ENCODE peak calls at places on chromosomes 4 and X, in six cellular contexts. L is NB4, M is testis, Q is mammary epithelial cell, N is upper lobe of right lung, V is psoas muscle. W is an unnamed sample.

GRCh38 chr4:163331629-163332360 is 601 bp downstream of the NPY1R start:
- DNase-seq in L (no peak), N (peak), M (peak), V (peak), Q (peak), W (no peak)

GRCh38 chrX:11064851-11065600 is 46.1 kb upstream of the HCCS start:
- DNase-seq in L (no peak), N (no peak), V (no peak), Q (peak), M (no peak), W (no peak)

GRCh38 chr4:174134361-174134760 is 149.1 kb downstream of the FBXO8 start:
- DNase-seq in M (no peak), Q (no peak), N (no peak), L (no peak), V (no peak), W (no peak)

GRCh38 chr4:67922697-67923096 is 38.9 kb upstream of the TMPRSS11D start:
- DNase-seq in M (no peak), N (no peak), L (no peak), V (no peak), Q (peak), W (no peak)

GRCh38 chr4:1345905-1346780 is 865 bp upstream of the UVSSA start:
- DNase-seq in Q (peak), V (peak), M (peak), N (peak), L (peak), W (peak)

GRCh38 chr4:39341075-39341725 is 25.0 kb downstream of the RFC1 start:
- DNase-seq in L (no peak), Q (no peak), N (no peak), M (no peak), V (no peak), W (peak)

GRCh38 chr4:83362492-83363329 is 28.1 kb upstream of the HPSE start:
- DNase-seq in V (no peak), Q (peak), N (no peak), M (no peak), L (peak), W (no peak)

GRCh38 chrX:118569676-118570075 is 74.1 kb downstream of the DOCK11 start:
- DNase-seq in V (no peak), Q (peak), L (no peak), N (no peak), M (no peak), W (no peak)

GRCh38 chr4:105503484-105503883 is 29.6 kb upstream of the PPA2 start:
- DNase-seq in Q (no peak), L (no peak), N (no peak), M (no peak), V (no peak), W (no peak)

GRCh38 chr4:89820005-89820404 is 17.0 kb downstream of the SNCA start:
- DNase-seq in Q (no peak), V (no peak), N (no peak), M (no peak), L (no peak), W (no peak)

GRCh38 chr4:159410076-159410777 is 307.3 kb downstream of the RAPGEF2 start:
- DNase-seq in L (no peak), N (no peak), M (no peak), V (no peak), Q (peak), W (no peak)

GRCh38 chrX:114906978-114907510 is 110.4 kb downstream of the IL13RA2 start:
- DNase-seq in N (no peak), L (no peak), V (no peak), M (no peak), Q (no peak), W (no peak)

GRCh38 chr4:146456681-146457080 is 65.1 kb downstream of the SLC10A7 start:
- DNase-seq in V (no peak), M (no peak), Q (no peak), N (no peak), L (no peak), W (no peak)

GRCh38 chr4:304987-305680 is at the start of gene ZNF732:
- DNase-seq in N (no peak), Q (peak), L (no peak), V (no peak), M (peak), W (no peak)

GRCh38 chr4:687048-687974 is 1.6 kb downstream of the SLC49A3 start:
- DNase-seq in Q (peak), N (peak), M (peak), V (peak), L (peak), W (peak)

GRCh38 chrX:55874807-55875206 is 157.3 kb downstream of the RRAGB start:
- DNase-seq in N (no peak), Q (no peak), M (no peak), L (no peak), V (no peak), W (no peak)

GRCh38 chr4:18106620-18107019 is 85.1 kb upstream of the LCORL start:
- DNase-seq in M (no peak), N (no peak), Q (no peak), L (no peak), V (no peak), W (no peak)

GRCh38 chrX:38514014-38514854 is 47.1 kb upstream of the TSPAN7 start:
- DNase-seq in L (peak), Q (no peak), N (no peak), M (no peak), V (no peak), W (no peak)

GRCh38 chr4:130646886-130647285 is 1550.9 kb downstream of the C4orf33 start:
- DNase-seq in V (no peak), N (no peak), Q (peak), M (no peak), L (no peak), W (no peak)

GRCh38 chrX:154717824-154718223 is 33.1 kb downstream of the GAB3 start:
- DNase-seq in V (no peak), Q (no peak), M (no peak), L (peak), N (no peak), W (no peak)

GRCh38 chr4:93731448-93731847 is 97.1 kb upstream of the ATOH1 start:
- DNase-seq in V (no peak), Q (no peak), N (no peak), M (no peak), L (peak), W (no peak)

GRCh38 chrX:1323315-1323714 is 13.3 kb upstream of the IL3RA start:
- DNase-seq in M (peak), L (peak), Q (no peak), N (no peak), V (no peak), W (peak)

GRCh38 chrX:1534321-1535168 is 2.4 kb downstream of the P2RY8 start:
- DNase-seq in V (no peak), Q (no peak), N (peak), M (no peak), L (peak), W (peak)

GRCh38 chrX:74656079-74656745 is 41.8 kb upstream of the RLIM start:
- DNase-seq in V (no peak), N (no peak), L (no peak), M (no peak), Q (no peak), W (no peak)

GRCh38 chrX:24561121-24561520 is 86.0 kb downstream of the PCYT1B start:
- DNase-seq in M (no peak), N (no peak), V (no peak), L (peak), Q (no peak), W (no peak)

GRCh38 chr4:104942990-104943758 is 203.5 kb upstream of the TET2 start:
- DNase-seq in M (no peak), N (no peak), L (no peak), Q (peak), V (no peak), W (no peak)

GRCh38 chr4:83767017-83767541 is 231.2 kb downstream of the GPAT3 start:
- DNase-seq in M (no peak), N (no peak), V (no peak), Q (no peak), L (no peak), W (no peak)

GRCh38 chr4:160423879-160424451 is 1321.1 kb downstream of the RAPGEF2 start:
- DNase-seq in N (no peak), Q (peak), V (no peak), M (no peak), L (peak), W (no peak)

GRCh38 chr4:95219109-95219508 is 329.7 kb downstream of the UNC5C start:
- DNase-seq in Q (no peak), N (no peak), V (no peak), L (no peak), M (no peak), W (no peak)

GRCh38 chrX:136130931-136131843 is 16.1 kb upstream of the FHL1 start:
- DNase-seq in M (no peak), N (no peak), Q (peak), V (no peak), L (peak), W (no peak)

GRCh38 chrX:7828594-7828993 is 14.4 kb upstream of the VCX start:
- DNase-seq in Q (no peak), M (peak), V (no peak), N (no peak), L (peak), W (no peak)

GRCh38 chrX:31038585-31039326 is 33.1 kb downstream of the FTHL17 start:
- DNase-seq in L (peak), M (peak), V (no peak), N (no peak), Q (peak), W (no peak)

GRCh38 chrX:46782034-46782433 is 23.1 kb upstream of the SLC9A7 start:
- DNase-seq in L (no peak), Q (no peak), M (no peak), N (no peak), V (no peak), W (no peak)

GRCh38 chr4:81747242-81747930 is 275.7 kb upstream of the RASGEF1B start:
- DNase-seq in Q (no peak), V (no peak), N (no peak), L (peak), M (no peak), W (no peak)

GRCh38 chr4:138897818-138898226 is 117.8 kb upstream of the NOCT start:
- DNase-seq in M (no peak), V (no peak), Q (peak), N (no peak), L (no peak), W (no peak)

GRCh38 chr4:82362565-82362964 is 11.2 kb downstream of the HNRNPD start:
- DNase-seq in M (no peak), Q (no peak), L (no peak), N (no peak), V (no peak), W (no peak)

GRCh38 chr4:184907216-184907615 is 81.4 kb upstream of the ACSL1 start:
- DNase-seq in M (no peak), N (no peak), Q (peak), L (peak), V (no peak), W (no peak)

GRCh38 chrX:72307646-72308051 is 1.9 kb upstream of the CITED1 start:
- DNase-seq in V (no peak), N (no peak), L (no peak), Q (no peak), M (no peak), W (no peak)

GRCh38 chr4:86935833-86936721 is 1.3 kb downstream of the AFF1 start:
- DNase-seq in Q (peak), M (peak), V (peak), L (peak), N (peak), W (peak)

DNA sequence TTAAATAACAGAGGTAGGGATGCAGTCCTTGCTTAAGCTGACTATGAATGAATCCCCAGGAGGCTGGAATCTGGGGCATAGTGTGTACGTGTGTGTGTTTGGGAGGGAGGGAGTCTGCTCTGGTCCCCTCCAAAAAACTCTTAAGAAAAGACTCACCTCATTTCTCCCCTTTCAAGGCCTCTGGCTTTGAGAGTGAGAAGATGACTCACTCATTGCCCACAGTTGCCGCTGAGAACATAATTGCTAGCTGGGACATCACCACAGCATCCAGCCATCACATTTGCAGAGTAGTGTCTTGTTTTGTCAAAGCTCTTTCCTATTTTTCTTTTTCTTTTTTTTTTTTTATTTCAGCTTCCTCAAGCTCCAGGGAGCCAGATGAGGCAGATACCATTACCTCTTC is 61.7 kb upstream of the LAS1L start:
- DNase-seq in M (peak), N (no peak), V (no peak), L (peak), Q (peak), W (no peak)
- H3K4me3 ChIP-seq in M (no peak), N (no peak), V (no peak), L (peak), Q (no peak), W (no peak)

GRCh38 chr4:27050731-27051130 is 190.1 kb downstream of the STIM2 start:
- DNase-seq in V (no peak), L (no peak), Q (no peak), M (no peak), N (no peak), W (no peak)

GRCh38 chr4:27046851-27047250 is 186.2 kb downstream of the STIM2 start:
- DNase-seq in L (no peak), N (no peak), Q (no peak), M (no peak), V (no peak), W (no peak)

GRCh38 chr4:27049101-27049829 is 188.6 kb downstream of the STIM2 start:
- DNase-seq in N (no peak), M (no peak), Q (no peak), V (no peak), L (no peak), W (no peak)

GRCh38 chr4:27043200-27043599 is 182.6 kb downstream of the STIM2 start:
- DNase-seq in Q (no peak), N (no peak), L (no peak), V (no peak), M (no peak), W (no peak)

GRCh38 chr4:27048350-27049100 is 187.9 kb downstream of the STIM2 start:
- DNase-seq in L (peak), Q (peak), V (no peak), N (no peak), M (no peak), W (no peak)
- H3K4me3 ChIP-seq in L (peak), Q (peak), V (peak), N (peak), M (no peak), W (peak)

GRCh38 chr4:70788733-70789132 is 51.0 kb downstream of the GRSF1 start:
- DNase-seq in N (no peak), Q (no peak), L (no peak), V (no peak), M (no peak), W (no peak)

GRCh38 chr4:70793626-70794025 is 46.1 kb downstream of the GRSF1 start:
- DNase-seq in M (no peak), L (no peak), N (no peak), V (no peak), Q (no peak), W (peak)
- H3K4me3 ChIP-seq in M (no peak), L (no peak), N (no peak), V (no peak), Q (no peak), W (no peak)

GRCh38 chr4:61202100-61202637 is 2.0 kb downstream of the ADGRL3 start:
- DNase-seq in L (no peak), N (no peak), Q (peak), M (peak), V (no peak), W (no peak)

GRCh38 chr4:61202638-61203495 is 2.7 kb downstream of the ADGRL3 start:
- DNase-seq in Q (peak), V (no peak), L (no peak), M (peak), N (no peak), W (no peak)

GRCh38 chr4:61200195-61200990 is at the start of gene ADGRL3:
- DNase-seq in Q (peak), L (no peak), N (no peak), M (peak), V (peak), W (no peak)

GRCh38 chr4:61200991-61201526 is 933 bp downstream of the ADGRL3 start:
- DNase-seq in V (peak), M (peak), N (no peak), L (no peak), Q (peak), W (no peak)

DNA sequence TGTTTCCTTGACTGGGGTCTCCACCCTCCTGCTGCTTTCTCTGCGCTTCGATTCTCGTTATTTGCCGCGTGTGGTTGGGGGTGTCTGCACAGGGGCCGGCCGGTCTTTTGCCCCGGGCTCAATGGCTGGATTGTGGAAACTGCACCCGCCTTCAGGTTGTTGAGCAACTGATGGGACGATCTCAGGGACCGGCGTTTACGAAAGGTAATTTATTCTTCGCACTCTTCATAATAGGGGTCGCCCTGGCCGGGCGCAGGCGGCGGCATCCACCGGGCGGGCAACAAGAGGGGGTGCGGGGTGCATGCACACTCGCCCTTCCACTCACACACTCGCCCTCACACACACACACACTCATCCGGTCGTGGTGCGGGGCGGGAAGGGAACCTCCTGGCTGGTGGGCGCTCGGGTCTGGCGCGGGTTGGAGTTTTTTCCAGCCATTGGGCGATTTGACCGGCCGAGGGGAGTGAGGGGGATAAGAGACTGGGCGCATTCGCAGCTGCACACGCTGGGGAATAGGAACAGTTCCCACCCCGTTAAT is 1.5 kb downstream of the ADGRL3 start:
- DNase-seq in M (peak), N (no peak), L (no peak), Q (peak), V (no peak), W (peak)
- H3K4me3 ChIP-seq in M (peak), N (peak), L (no peak), Q (peak), V (peak), W (peak)

GRCh38 chrX:51395474-51395806 is 62.8 kb downstream of the NUDT10 start:
- DNase-seq in M (no peak), L (no peak), Q (no peak), N (no peak), V (no peak), W (no peak)

GRCh38 chrX:51395807-51396728 is 63.4 kb downstream of the NUDT10 start:
- DNase-seq in Q (no peak), L (no peak), M (peak), N (peak), V (no peak), W (no peak)
- H3K4me3 ChIP-seq in Q (no peak), L (no peak), M (peak), N (peak), V (peak), W (peak)

GRCh38 chr4:168569066-168569908 is 72.4 kb downstream of the PALLD start:
- DNase-seq in L (no peak), N (no peak), M (no peak), V (no peak), Q (peak), W (no peak)
- H3K4me3 ChIP-seq in L (no peak), N (no peak), M (no peak), V (peak), Q (peak), W (no peak)

GRCh38 chr4:21947768-21948346 is 715 bp downstream of the KCNIP4 start:
- DNase-seq in N (no peak), L (no peak), Q (no peak), V (no peak), M (no peak), W (no peak)
- H3K4me3 ChIP-seq in N (no peak), L (no peak), Q (peak), V (no peak), M (peak), W (no peak)

W was measured in right lobe of liver.